ENCODE peak calls at places on chromosomes 1 and 21, in eight cellular contexts. O, J, E, G, F, C, P and W are unnamed samples.
A peak's percentile ranks its signal among the peaks of the same experiment; 100 is the strongest.

GRCh38 chr1:201769966-201770365 is 59.0 kb upstream of the IPO9 start:
- DNase-seq in O (peak; percentile 35), J (no peak), E (no peak), G (peak; percentile 68), F (no peak), C (no peak), P (no peak), W (peak; percentile 74)

GRCh38 chr1:180151508-180151907 is 3.2 kb upstream of the QSOX1 start:
- DNase-seq in O (no peak), J (peak; percentile 94), E (peak; percentile 88), G (no peak), F (no peak), C (no peak), P (no peak), W (no peak)

GRCh38 chr1:81682490-81682889 is 118.2 kb upstream of the ADGRL2 start:
- DNase-seq in O (no peak), J (peak; percentile 61), E (no peak), G (no peak), F (peak; percentile 32), C (no peak), P (no peak), W (no peak)

GRCh38 chr1:7136166-7136953 is 351.1 kb downstream of the CAMTA1 start:
- DNase-seq in O (no peak), J (no peak), E (no peak), G (no peak), F (no peak), C (no peak), P (no peak), W (no peak)

GRCh38 chr1:244221961-244222360 is 170.9 kb downstream of the ZBTB18 start:
- DNase-seq in O (no peak), J (no peak), E (no peak), G (no peak), F (no peak), C (no peak), P (no peak), W (no peak)

GRCh38 chr21:15667010-15667409 is 62.8 kb upstream of the USP25 start:
- DNase-seq in O (no peak), J (peak; percentile 93), E (no peak), G (no peak), F (no peak), C (no peak), P (no peak), W (no peak)

GRCh38 chr1:78383923-78384322 is 106.9 kb upstream of the PTGFR start:
- DNase-seq in O (no peak), J (no peak), E (no peak), G (no peak), F (no peak), C (no peak), P (no peak), W (no peak)

GRCh38 chr1:75203415-75204277 is 69.5 kb downstream of the LHX8 start:
- DNase-seq in O (no peak), J (peak; percentile 65), E (peak; percentile 56), G (no peak), F (peak; percentile 38), C (peak; percentile 29), P (no peak), W (no peak)

GRCh38 chr21:28447453-28447852 is 545.2 kb downstream of the LTN1 start:
- DNase-seq in O (no peak), J (no peak), E (no peak), G (no peak), F (no peak), C (no peak), P (no peak), W (no peak)

GRCh38 chr1:196557797-196558196 is 50.4 kb downstream of the KCNT2 start:
- DNase-seq in O (no peak), J (no peak), E (no peak), G (no peak), F (no peak), C (no peak), P (no peak), W (no peak)

GRCh38 chr1:9860887-9861286 is 37.1 kb upstream of the CLSTN1 start:
- DNase-seq in O (no peak), J (no peak), E (no peak), G (no peak), F (no peak), C (no peak), P (no peak), W (no peak)

GRCh38 chr21:35222021-35222420 is 172.9 kb upstream of the RUNX1 start:
- DNase-seq in O (no peak), J (peak; percentile 51), E (no peak), G (no peak), F (no peak), C (no peak), P (no peak), W (no peak)

GRCh38 chr1:182120411-182121258 is 59.1 kb upstream of the ZNF648 start:
- DNase-seq in O (peak; percentile 19), J (peak; percentile 88), E (peak; percentile 60), G (peak; percentile 84), F (no peak), C (no peak), P (no peak), W (no peak)

GRCh38 chr1:180213401-180214177 is 16.5 kb upstream of the LHX4 start:
- DNase-seq in O (no peak), J (no peak), E (no peak), G (no peak), F (peak; percentile 84), C (no peak), P (peak; percentile 31), W (peak; percentile 45)

GRCh38 chr1:206606867-206607266 is 5.4 kb downstream of the EIF2D start:
- DNase-seq in O (no peak), J (peak; percentile 84), E (peak; percentile 50), G (no peak), F (peak; percentile 47), C (peak; percentile 22), P (no peak), W (no peak)